ENCODE peak calls at places on chromosomes 13 and 19, in four cellular contexts. Y, Z, B and G are unnamed samples.

GRCh38 chr19:10892256-10892655 is 20.9 kb downstream of the CARM1 start:
- DNase-seq in Y (no peak), Z (no peak), B (no peak), G (no peak)

GRCh38 chr13:32811297-32811800 is 204.9 kb upstream of the KL start:
- DNase-seq in Y (no peak), Z (peak), B (peak), G (peak)

GRCh38 chr19:2249880-2250764 is 999 bp downstream of the AMH start:
- DNase-seq in Y (no peak), Z (no peak), B (no peak), G (no peak)

GRCh38 chr13:44128522-44128921 is 245.1 kb upstream of the SERP2 start:
- DNase-seq in Y (no peak), Z (no peak), B (no peak), G (no peak)

GRCh38 chr13:33235564-33235963 is 50.0 kb downstream of the STARD13 start:
- DNase-seq in Y (no peak), Z (no peak), B (no peak), G (no peak)

GRCh38 chr13:80555796-80556195 is 214.9 kb upstream of the SPRY2 start:
- DNase-seq in Y (peak), Z (no peak), B (no peak), G (no peak)

GRCh38 chr13:33193428-33193974 is 92.1 kb downstream of the STARD13 start:
- DNase-seq in Y (no peak), Z (no peak), B (no peak), G (no peak)

GRCh38 chr19:3970313-3970807 is 539 bp downstream of the DAPK3 start:
- DNase-seq in Y (no peak), Z (no peak), B (no peak), G (no peak)

GRCh38 chr19:41997121-41997850 is 3.3 kb upstream of the ATP1A3 start:
- DNase-seq in Y (peak), Z (peak), B (no peak), G (no peak)

GRCh38 chr19:3210347-3211017 is 14.0 kb upstream of the CELF5 start:
- DNase-seq in Y (peak), Z (peak), B (no peak), G (no peak)

GRCh38 chr19:5882421-5882968 is 12.2 kb upstream of the FUT5 start:
- DNase-seq in Y (no peak), Z (no peak), B (no peak), G (no peak)

GRCh38 chr19:43594710-43595604 is 977 bp downstream of the IRGQ start:
- DNase-seq in Y (peak), Z (peak), B (no peak), G (peak)

GRCh38 chr13:46603165-46603603 is 50.2 kb downstream of the LRCH1 start:
- DNase-seq in Y (no peak), Z (no peak), B (no peak), G (no peak)

GRCh38 chr19:47598407-47599349 is 10.3 kb upstream of the BICRA start:
- DNase-seq in Y (no peak), Z (no peak), B (no peak), G (no peak)

GRCh38 chr19:50522881-50523280 is 9.2 kb upstream of the ASPDH start:
- DNase-seq in Y (no peak), Z (no peak), B (no peak), G (no peak)

GRCh38 chr13:112066624-112067004 is 335 bp upstream of the SOX1 start:
- DNase-seq in Y (no peak), Z (no peak), B (no peak), G (no peak)

GRCh38 chr19:35554076-35554475 is 8.7 kb downstream of the TMEM147 start:
- DNase-seq in Y (no peak), Z (no peak), B (no peak), G (no peak)

GRCh38 chr13:51950722-51951121 is 60.5 kb downstream of the ATP7B start:
- DNase-seq in Y (no peak), Z (no peak), B (no peak), G (no peak)

GRCh38 chr13:59677966-59678814 is 485.5 kb downstream of the DIAPH3 start:
- DNase-seq in Y (peak), Z (peak), B (no peak), G (peak)

GRCh38 chr13:101799196-101799595 is 346.7 kb downstream of the ITGBL1 start:
- DNase-seq in Y (no peak), Z (no peak), B (no peak), G (no peak)

GRCh38 chr13:53141336-53141735 is 112.7 kb downstream of the OLFM4 start:
- DNase-seq in Y (no peak), Z (no peak), B (no peak), G (no peak)

GRCh38 chr19:6229216-6229913 is 50.4 kb downstream of the MLLT1 start:
- DNase-seq in Y (no peak), Z (peak), B (no peak), G (no peak)

GRCh38 chr13:47917022-47917574 is 84.0 kb downstream of the SUCLA2 start:
- DNase-seq in Y (no peak), Z (no peak), B (no peak), G (no peak)

GRCh38 chr13:110419391-110419791 is 112.3 kb downstream of the COL4A2 start:
- DNase-seq in Y (no peak), Z (no peak), B (no peak), G (no peak)
- TF ChIP-seq SPI1 in Y (no peak), Z (no peak), B (no peak), G (no peak)

DNA sequence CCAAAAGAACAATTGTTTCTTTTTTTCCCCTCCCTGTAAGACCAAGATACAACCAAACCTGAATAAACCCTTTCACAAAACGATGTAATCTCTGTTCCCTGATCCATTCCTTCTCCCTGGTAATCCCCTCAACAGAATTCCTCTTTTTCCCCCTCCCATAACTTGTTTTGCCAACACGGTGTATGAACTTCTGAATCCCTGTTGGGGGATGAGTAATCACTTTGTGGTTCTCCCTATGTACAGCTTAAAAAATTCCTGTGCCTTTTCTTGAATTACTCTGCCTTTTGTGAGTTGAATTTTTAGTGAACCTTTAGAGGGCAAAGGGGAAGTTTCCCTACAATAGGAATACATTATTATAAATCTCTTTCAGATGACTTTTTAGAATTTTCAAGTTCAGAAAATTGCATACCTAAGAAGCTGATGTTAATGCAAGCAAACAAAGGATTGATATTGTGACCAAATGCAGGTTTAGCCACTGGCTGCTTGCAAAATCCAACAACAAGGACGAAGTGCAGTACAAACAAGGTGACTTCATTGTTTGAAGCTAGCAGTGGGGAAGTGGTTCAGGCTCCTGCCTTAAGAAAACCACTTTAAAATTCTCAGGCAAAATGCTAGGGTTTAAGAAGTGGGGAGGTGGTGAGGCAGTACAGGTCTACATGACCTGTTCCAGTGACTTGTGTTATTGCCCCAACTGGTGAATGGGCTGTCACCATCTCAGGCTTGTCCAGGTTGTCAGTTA is 15.0 kb upstream of the EPSTI1 start:
- DNase-seq in Y (no peak), Z (no peak), B (no peak), G (no peak)
- TF ChIP-seq SPI1 in Y (no peak), Z (no peak), B (no peak), G (no peak)

GRCh38 chr19:16593181-16593580 is 21.0 kb upstream of the SLC35E1 start:
- DNase-seq in Y (no peak), Z (no peak), B (no peak), G (no peak)
- TF ChIP-seq SPI1 in Y (no peak), Z (no peak), B (no peak), G (no peak)

GRCh38 chr19:861756-862528 is 2.5 kb downstream of the CFD start:
- DNase-seq in Y (peak), Z (no peak), B (no peak), G (peak)

GRCh38 chr19:860481-861098 is 1.1 kb downstream of the CFD start:
- DNase-seq in Y (peak), Z (peak), B (no peak), G (peak)

GRCh38 chr19:863305-863620 is 3.8 kb downstream of the CFD start:
- DNase-seq in Y (no peak), Z (no peak), B (no peak), G (no peak)

GRCh38 chr19:861099-861755 is 1.8 kb downstream of the CFD start:
- DNase-seq in Y (no peak), Z (no peak), B (no peak), G (no peak)

GRCh38 chr19:862529-863304 is 3.3 kb downstream of the CFD start:
- DNase-seq in Y (peak), Z (no peak), B (peak), G (peak)
- TF ChIP-seq SPI1 in Y (no peak), Z (no peak), B (no peak), G (no peak)

DNA sequence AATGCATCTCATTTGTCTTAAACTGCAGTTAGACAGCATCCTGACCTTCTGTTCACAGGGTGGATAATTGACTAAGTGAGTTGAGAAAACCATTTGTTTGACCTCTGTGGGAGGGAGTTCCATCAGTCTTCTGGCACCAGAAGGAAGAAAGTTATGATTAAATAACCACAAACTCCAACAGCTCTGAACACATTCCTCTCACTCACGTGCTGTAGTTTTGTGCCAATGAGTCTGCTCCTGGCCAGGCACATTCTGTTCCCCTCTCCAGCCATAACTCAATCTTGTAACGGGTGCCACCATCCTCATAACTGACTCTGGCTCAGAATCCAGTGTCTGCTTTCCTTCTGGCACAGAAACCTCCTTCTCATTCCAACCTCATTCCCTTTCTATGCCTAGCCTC is 817.1 kb downstream of the SLITRK1 start:
- DNase-seq in Y (no peak), Z (no peak), B (no peak), G (no peak)
- TF ChIP-seq SPI1 in Y (no peak), Z (no peak), B (no peak), G (no peak)

GRCh38 chr19:1213391-1214286 is 8.1 kb downstream of the STK11 start:
- DNase-seq in Y (no peak), Z (peak), B (peak), G (peak)
- TF ChIP-seq SPI1 in Y (no peak), Z (peak), B (no peak), G (peak)

GRCh38 chr19:39399684-39400465 is 6.8 kb upstream of the ZFP36 start:
- DNase-seq in Y (no peak), Z (no peak), B (no peak), G (no peak)

GRCh38 chr19:39400997-39401548 is 5.6 kb upstream of the ZFP36 start:
- DNase-seq in Y (no peak), Z (no peak), B (no peak), G (no peak)

GRCh38 chr19:39403331-39404312 is 3.0 kb upstream of the ZFP36 start:
- DNase-seq in Y (peak), Z (peak), B (no peak), G (peak)

GRCh38 chr19:39402417-39403297 is 4.0 kb upstream of the ZFP36 start:
- DNase-seq in Y (peak), Z (peak), B (peak), G (peak)

GRCh38 chr19:39401549-39402416 is 4.9 kb upstream of the ZFP36 start:
- DNase-seq in Y (no peak), Z (no peak), B (no peak), G (peak)
- TF ChIP-seq SPI1 in Y (no peak), Z (no peak), B (no peak), G (no peak)

GRCh38 chr13:25192936-25193335 is 20.8 kb upstream of the AMER2 start:
- DNase-seq in Y (no peak), Z (no peak), B (no peak), G (no peak)

GRCh38 chr13:25190256-25190655 is 18.2 kb upstream of the AMER2 start:
- DNase-seq in Y (no peak), Z (no peak), B (no peak), G (no peak)

GRCh38 chr13:25192052-25192451 is 20.0 kb upstream of the AMER2 start:
- DNase-seq in Y (no peak), Z (no peak), B (no peak), G (no peak)

GRCh38 chr13:25196971-25197370 is 24.9 kb upstream of the AMER2 start:
- DNase-seq in Y (no peak), Z (no peak), B (no peak), G (no peak)

GRCh38 chr13:25192489-25192888 is 20.4 kb upstream of the AMER2 start:
- DNase-seq in Y (no peak), Z (no peak), B (no peak), G (no peak)
- TF ChIP-seq SPI1 in Y (no peak), Z (no peak), B (no peak), G (no peak)

DNA sequence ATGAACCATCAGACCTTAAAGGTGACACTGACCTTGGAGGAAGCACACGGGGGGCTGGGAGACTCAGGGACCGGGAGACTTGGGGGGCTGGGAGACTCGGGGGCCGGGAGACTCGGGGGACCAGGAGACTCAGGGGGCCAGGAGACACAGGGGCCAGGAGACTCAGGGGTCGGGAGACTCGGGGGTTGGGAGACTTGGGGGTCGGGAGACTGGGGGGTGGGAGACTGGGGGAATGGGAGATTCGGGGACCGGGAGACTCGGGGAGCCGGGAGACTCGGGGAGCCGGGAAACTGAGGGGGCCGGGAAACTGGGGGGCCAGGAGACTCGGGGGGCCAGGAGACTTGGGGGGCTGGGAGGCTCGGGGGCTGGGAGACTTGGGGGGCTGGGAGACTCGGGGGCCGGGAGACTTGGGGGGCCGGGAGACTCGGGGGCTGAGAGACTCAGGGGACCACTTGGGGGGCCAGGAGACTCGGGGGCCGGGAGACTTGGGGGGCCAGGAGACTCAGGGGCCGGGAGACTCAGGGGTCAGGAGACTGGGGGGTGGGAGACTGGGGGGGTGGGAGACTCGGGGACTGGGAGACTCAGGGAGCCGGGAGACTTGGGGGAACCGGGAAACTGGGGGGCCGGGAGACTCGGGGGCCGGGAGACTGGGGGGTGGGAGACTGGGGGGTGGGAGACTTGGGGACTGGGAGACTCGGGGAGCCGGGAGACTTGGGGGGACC is 62.9 kb downstream of the RASA3 start:
- DNase-seq in Y (no peak), Z (no peak), B (no peak), G (no peak)
- TF ChIP-seq SPI1 in Y (no peak), Z (no peak), B (no peak), G (no peak)